ENCODE peak calls at places on chromosomes 3 and 15, in four cellular contexts. One of them, this sample, is unnamed.

GRCh38 chr15:96585634-96586386 is 255.3 kb downstream of the NR2F2 start:
- DNase-seq in GM12864: no peak
- DNase-seq in A673: peak
- DNase-seq in fibroblast of lung: peak
- DNase-seq in this sample: peak

GRCh38 chr3:67819447-67819846 is 165.0 kb upstream of the SUCLG2 start:
- DNase-seq in GM12864: no peak
- DNase-seq in A673: no peak
- DNase-seq in fibroblast of lung: no peak
- DNase-seq in this sample: peak

GRCh38 chr15:84862214-84862975 is 22.1 kb upstream of the SLC28A1 start:
- DNase-seq in A673: no peak
- DNase-seq in fibroblast of lung: no peak
- DNase-seq in GM12864: no peak
- DNase-seq in this sample: no peak

GRCh38 chr3:100261481-100261903 is 700 bp downstream of the TBC1D23 start:
- DNase-seq in GM12864: no peak
- DNase-seq in fibroblast of lung: no peak
- DNase-seq in A673: no peak
- DNase-seq in this sample: peak

GRCh38 chr15:32870240-32871033 is 152.6 kb downstream of the GREM1 start:
- DNase-seq in GM12864: peak
- DNase-seq in A673: peak
- DNase-seq in fibroblast of lung: peak
- DNase-seq in this sample: peak

GRCh38 chr15:36701336-36701735 is 121.9 kb downstream of the CDIN1 start:
- DNase-seq in A673: no peak
- DNase-seq in fibroblast of lung: no peak
- DNase-seq in GM12864: no peak
- DNase-seq in this sample: no peak

GRCh38 chr15:80386151-80386550 is 18.0 kb upstream of the ARNT2 start:
- DNase-seq in fibroblast of lung: no peak
- DNase-seq in A673: no peak
- DNase-seq in GM12864: no peak
- DNase-seq in this sample: no peak

GRCh38 chr3:166444756-166445155 is 607.5 kb upstream of the BCHE start:
- DNase-seq in GM12864: no peak
- DNase-seq in fibroblast of lung: peak
- DNase-seq in A673: no peak
- DNase-seq in this sample: no peak

GRCh38 chr3:152892446-152892845 is 57.5 kb downstream of the P2RY1 start:
- DNase-seq in fibroblast of lung: no peak
- DNase-seq in GM12864: no peak
- DNase-seq in A673: no peak
- DNase-seq in this sample: no peak
- H3K4me3 ChIP-seq in fibroblast of lung: no peak
- H3K4me3 ChIP-seq in GM12864: no peak
- H3K4me3 ChIP-seq in A673: no peak
- H3K4me3 ChIP-seq in this sample: no peak

GRCh38 chr15:74295800-74296199 is 59.7 kb downstream of the CCDC33 start:
- DNase-seq in A673: no peak
- DNase-seq in GM12864: no peak
- DNase-seq in fibroblast of lung: no peak
- DNase-seq in this sample: no peak
- TF ChIP-seq CTCF in A673: no peak
- TF ChIP-seq CTCF in GM12864: peak
- TF ChIP-seq CTCF in fibroblast of lung: no peak
- TF ChIP-seq CTCF in this sample: peak

GRCh38 chr15:62624541-62625399 is 417.8 kb upstream of the TPM1 start:
- DNase-seq in A673: no peak
- DNase-seq in GM12864: no peak
- DNase-seq in fibroblast of lung: peak
- DNase-seq in this sample: peak
- H3K4me3 ChIP-seq in A673: no peak
- H3K4me3 ChIP-seq in GM12864: no peak
- H3K4me3 ChIP-seq in fibroblast of lung: no peak
- H3K4me3 ChIP-seq in this sample: no peak

DNA sequence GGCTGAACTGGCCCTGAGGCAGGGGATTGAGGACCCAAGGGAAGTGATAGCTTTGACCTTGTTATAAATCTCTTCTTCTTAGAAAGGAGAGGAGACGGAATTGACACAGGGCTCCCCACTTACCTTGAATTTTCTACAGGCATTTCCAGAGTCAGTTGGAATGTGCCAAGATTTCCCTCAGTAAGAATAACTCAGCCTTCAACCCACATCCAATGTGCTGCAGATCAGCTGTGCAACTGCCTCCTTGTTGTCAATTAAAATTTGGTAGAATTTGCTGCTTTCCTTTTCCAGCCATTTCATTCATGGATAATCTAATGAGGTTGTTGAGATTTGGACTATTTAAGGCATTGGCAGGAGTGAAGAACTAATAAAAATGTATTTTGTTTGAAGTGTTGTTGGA is 14.6 kb downstream of the MED12L start:
- DNase-seq in GM12864: no peak
- DNase-seq in A673: no peak
- DNase-seq in fibroblast of lung: no peak
- DNase-seq in this sample: no peak
- TF ChIP-seq CTCF in GM12864: no peak
- TF ChIP-seq CTCF in A673: no peak
- TF ChIP-seq CTCF in fibroblast of lung: no peak
- TF ChIP-seq CTCF in this sample: no peak

GRCh38 chr15:41603941-41604660 is 45.1 kb downstream of the TYRO3 start:
- DNase-seq in fibroblast of lung: peak
- DNase-seq in GM12864: no peak
- DNase-seq in A673: peak
- DNase-seq in this sample: peak
- H3K4me3 ChIP-seq in fibroblast of lung: peak
- H3K4me3 ChIP-seq in GM12864: no peak
- H3K4me3 ChIP-seq in A673: no peak
- H3K4me3 ChIP-seq in this sample: peak

DNA sequence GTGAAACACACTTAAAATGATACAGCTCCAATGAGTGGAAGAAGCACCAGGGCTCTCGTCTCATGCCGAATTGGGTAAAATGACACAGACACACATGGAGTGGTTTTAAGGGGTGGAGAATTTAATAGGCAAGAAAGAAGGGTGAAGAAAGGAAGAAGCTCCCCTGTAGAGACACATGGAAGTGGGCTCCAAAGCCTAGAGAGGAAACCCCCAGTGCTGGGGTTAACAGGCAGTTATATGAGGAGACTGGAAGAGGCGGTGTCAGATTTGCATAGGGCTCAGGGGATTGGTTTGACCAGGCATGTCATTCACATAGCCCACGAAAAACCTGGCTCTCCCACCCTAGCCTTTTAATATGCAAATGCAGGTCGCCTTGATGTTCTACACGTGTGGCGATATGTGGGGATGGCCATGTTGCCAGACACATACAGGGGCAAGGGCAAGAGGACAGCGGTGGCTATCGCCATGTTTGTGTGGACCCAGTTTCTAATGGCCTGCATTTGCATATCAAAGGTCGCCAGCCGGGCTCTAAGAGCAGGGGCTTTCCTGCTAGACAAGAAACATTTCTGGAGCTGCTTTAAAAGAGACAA is 1.9 kb upstream of the DPH6 start:
- DNase-seq in GM12864: no peak
- DNase-seq in A673: no peak
- DNase-seq in fibroblast of lung: no peak
- DNase-seq in this sample: no peak
- TF ChIP-seq CTCF in GM12864: no peak
- TF ChIP-seq CTCF in A673: no peak
- TF ChIP-seq CTCF in fibroblast of lung: no peak
- TF ChIP-seq CTCF in this sample: no peak

DNA sequence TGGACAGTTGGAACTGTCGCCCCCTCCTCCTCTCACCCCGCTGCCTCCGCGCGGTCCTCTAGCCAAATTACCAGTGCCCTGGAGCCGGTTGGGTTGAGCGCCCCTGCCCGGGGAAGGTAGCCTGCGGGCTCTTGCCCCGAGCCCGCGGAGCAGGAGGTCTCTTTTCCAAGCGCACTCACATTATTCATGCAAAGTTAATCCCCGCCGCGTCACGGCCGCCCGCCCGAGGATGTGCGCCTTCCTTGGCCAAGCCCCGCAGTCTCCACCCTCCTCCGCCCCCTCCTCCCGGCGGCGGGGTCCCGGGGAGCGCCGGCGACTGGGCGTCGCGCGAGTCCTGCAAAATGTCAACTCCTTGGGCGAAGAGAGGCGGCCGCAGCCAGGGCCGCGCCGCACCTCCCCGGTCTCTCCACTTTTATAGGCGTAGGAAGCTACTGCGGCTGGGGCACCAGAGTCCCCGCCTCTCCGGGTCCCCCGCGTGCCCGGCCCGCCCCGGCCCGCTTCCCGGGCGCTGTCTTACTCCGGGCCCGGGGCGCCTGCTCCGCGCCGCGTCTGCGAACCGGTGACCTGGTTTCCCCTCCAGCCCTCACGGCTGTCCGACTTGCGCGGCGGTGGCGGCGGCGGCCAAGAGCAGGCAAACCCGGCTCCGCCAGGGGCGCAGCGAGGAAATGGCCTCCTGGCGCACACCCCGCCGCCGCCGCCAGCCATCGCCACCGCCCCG is at the start of gene THRB:
- DNase-seq in fibroblast of lung: peak
- DNase-seq in A673: peak
- DNase-seq in GM12864: no peak
- DNase-seq in this sample: peak
- H3K4me3 ChIP-seq in fibroblast of lung: peak
- H3K4me3 ChIP-seq in A673: peak
- H3K4me3 ChIP-seq in GM12864: no peak
- H3K4me3 ChIP-seq in this sample: peak

DNA sequence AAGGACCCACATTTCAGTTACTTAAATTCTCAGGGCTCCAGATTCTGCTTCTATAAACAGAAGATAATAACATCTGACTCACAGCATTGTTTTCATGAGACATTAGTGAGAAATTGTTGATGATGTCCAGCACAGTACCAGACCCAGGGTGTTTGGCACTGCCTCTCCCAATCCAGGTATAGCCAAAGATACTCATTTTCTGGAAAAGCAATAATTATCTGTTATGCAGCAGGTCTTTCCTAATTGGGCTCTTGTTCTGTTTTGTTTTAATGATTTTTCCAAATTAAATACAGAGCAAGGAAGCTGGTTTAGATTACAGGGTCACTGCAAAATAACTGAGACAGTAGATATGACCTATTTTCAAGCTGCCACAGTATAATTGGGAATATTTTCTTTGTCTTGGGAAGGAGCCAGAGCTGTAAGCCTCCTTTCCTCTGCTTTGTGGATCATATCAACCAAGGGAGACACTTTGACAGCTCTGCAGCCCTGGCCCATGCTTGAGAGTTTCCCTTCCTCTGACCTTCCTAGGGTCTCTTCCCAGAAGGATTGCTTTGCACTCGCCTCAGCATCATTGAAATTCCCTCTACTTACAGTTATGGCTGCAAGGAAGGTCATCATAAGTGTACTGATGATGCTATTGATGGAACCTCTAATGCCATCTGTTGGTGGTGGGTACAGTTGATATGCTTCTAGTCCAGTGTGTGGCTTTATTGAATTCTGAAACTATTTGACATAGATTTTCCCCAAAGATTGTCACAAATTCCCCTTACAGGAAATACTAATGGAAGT is 522.4 kb upstream of the ADAMTS9 start:
- DNase-seq in GM12864: no peak
- DNase-seq in A673: no peak
- DNase-seq in fibroblast of lung: no peak
- DNase-seq in this sample: no peak
- TF ChIP-seq CTCF in GM12864: no peak
- TF ChIP-seq CTCF in A673: no peak
- TF ChIP-seq CTCF in fibroblast of lung: no peak
- TF ChIP-seq CTCF in this sample: peak

DNA sequence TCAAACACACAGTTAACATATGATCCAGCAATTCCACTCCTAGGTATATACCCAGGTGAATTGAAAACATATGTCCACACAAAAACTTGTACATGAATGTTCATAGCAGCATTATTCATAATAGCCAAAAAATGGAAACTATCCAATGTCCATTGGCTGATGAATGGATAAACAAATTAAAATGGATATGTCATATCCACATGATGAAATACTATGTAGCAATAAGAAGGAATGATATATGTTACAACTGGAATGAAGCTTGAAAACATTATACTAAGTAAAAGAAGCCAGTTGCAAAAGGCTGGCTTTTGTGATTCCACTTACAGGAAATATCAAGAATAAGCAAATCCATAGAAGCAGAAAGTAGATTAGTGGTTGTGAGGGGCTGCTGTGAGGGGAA is 33.7 kb downstream of the BNC1 start:
- DNase-seq in fibroblast of lung: no peak
- DNase-seq in A673: no peak
- DNase-seq in GM12864: no peak
- DNase-seq in this sample: peak
- H3K4me3 ChIP-seq in fibroblast of lung: no peak
- H3K4me3 ChIP-seq in A673: no peak
- H3K4me3 ChIP-seq in GM12864: no peak
- H3K4me3 ChIP-seq in this sample: no peak

This sample was measured in choroid plexus epithelial cell.